ENCODE peak calls at places on chromosomes 12 and 14, in seven cellular contexts. One of them, this sample, is unnamed.
A peak's percentile ranks its signal among the peaks of the same experiment; 100 is the strongest.

GRCh38 chr12:1199700-1200099 is 208.7 kb downstream of the ERC1 start:
- DNase-seq in tibial nerve: no peak
- DNase-seq in right lobe of liver: no peak
- DNase-seq in thoracic aorta: no peak
- DNase-seq in AG04450: no peak
- DNase-seq in A673: no peak
- DNase-seq in mammary epithelial cell: no peak
- DNase-seq in this sample: no peak

GRCh38 chr14:99234982-99235491 is 37.0 kb downstream of the BCL11B start:
- DNase-seq in mammary epithelial cell: no peak
- DNase-seq in right lobe of liver: no peak
- DNase-seq in AG04450: no peak
- DNase-seq in thoracic aorta: no peak
- DNase-seq in A673: peak; percentile 87
- DNase-seq in tibial nerve: no peak
- DNase-seq in this sample: peak; percentile 62

GRCh38 chr12:49987620-49988303 is 15.0 kb downstream of the AQP6 start:
- DNase-seq in right lobe of liver: no peak
- DNase-seq in thoracic aorta: no peak
- DNase-seq in tibial nerve: no peak
- DNase-seq in A673: no peak
- DNase-seq in mammary epithelial cell: no peak
- DNase-seq in AG04450: no peak
- DNase-seq in this sample: no peak

GRCh38 chr12:93317227-93317626 is 60.5 kb upstream of the NUDT4 start:
- DNase-seq in right lobe of liver: no peak
- DNase-seq in mammary epithelial cell: peak; percentile 16
- DNase-seq in thoracic aorta: no peak
- DNase-seq in tibial nerve: no peak
- DNase-seq in A673: no peak
- DNase-seq in AG04450: no peak
- DNase-seq in this sample: no peak

GRCh38 chr12:49750027-49750977 is 8.9 kb downstream of the TMBIM6 start:
- DNase-seq in right lobe of liver: no peak
- DNase-seq in A673: no peak
- DNase-seq in thoracic aorta: no peak
- DNase-seq in AG04450: no peak
- DNase-seq in mammary epithelial cell: peak; percentile 90
- DNase-seq in tibial nerve: no peak
- DNase-seq in this sample: no peak

GRCh38 chr12:5003025-5003666 is 40.5 kb upstream of the KCNA5 start:
- DNase-seq in right lobe of liver: peak; percentile 69
- DNase-seq in tibial nerve: peak; percentile 27
- DNase-seq in AG04450: peak; percentile 18
- DNase-seq in mammary epithelial cell: peak; percentile 41
- DNase-seq in A673: peak; percentile 50
- DNase-seq in thoracic aorta: peak; percentile 15
- DNase-seq in this sample: no peak

GRCh38 chr12:106855221-106855758 is 80.8 kb downstream of the RIC8B start:
- DNase-seq in A673: no peak
- DNase-seq in thoracic aorta: no peak
- DNase-seq in tibial nerve: no peak
- DNase-seq in right lobe of liver: no peak
- DNase-seq in mammary epithelial cell: no peak
- DNase-seq in AG04450: no peak
- DNase-seq in this sample: no peak

GRCh38 chr14:100012478-100012925 is 52.7 kb upstream of the EVL start:
- DNase-seq in right lobe of liver: no peak
- DNase-seq in mammary epithelial cell: peak; percentile 60
- DNase-seq in AG04450: no peak
- DNase-seq in tibial nerve: no peak
- DNase-seq in thoracic aorta: no peak
- DNase-seq in A673: no peak
- DNase-seq in this sample: no peak

GRCh38 chr12:75177997-75178396 is 31.6 kb downstream of the KCNC2 start:
- DNase-seq in mammary epithelial cell: peak; percentile 96
- DNase-seq in tibial nerve: no peak
- DNase-seq in A673: peak; percentile 48
- DNase-seq in thoracic aorta: no peak
- DNase-seq in AG04450: peak; percentile 55
- DNase-seq in right lobe of liver: no peak
- DNase-seq in this sample: no peak

GRCh38 chr12:4112734-4113396 is 160.7 kb upstream of the CCND2 start:
- DNase-seq in thoracic aorta: no peak
- DNase-seq in tibial nerve: no peak
- DNase-seq in A673: no peak
- DNase-seq in mammary epithelial cell: peak; percentile 71
- DNase-seq in AG04450: no peak
- DNase-seq in right lobe of liver: no peak
- DNase-seq in this sample: no peak

GRCh38 chr12:22229652-22230279 is 104.7 kb downstream of the ST8SIA1 start:
- DNase-seq in tibial nerve: no peak
- DNase-seq in right lobe of liver: no peak
- DNase-seq in AG04450: no peak
- DNase-seq in thoracic aorta: no peak
- DNase-seq in mammary epithelial cell: peak; percentile 15
- DNase-seq in A673: no peak
- DNase-seq in this sample: no peak

GRCh38 chr12:41917827-41918445 is 226.7 kb downstream of the GXYLT1 start:
- DNase-seq in mammary epithelial cell: no peak
- DNase-seq in A673: peak; percentile 50
- DNase-seq in tibial nerve: no peak
- DNase-seq in thoracic aorta: no peak
- DNase-seq in AG04450: no peak
- DNase-seq in right lobe of liver: no peak
- DNase-seq in this sample: no peak

GRCh38 chr14:29240046-29240445 is 473.5 kb downstream of the FOXG1 start:
- DNase-seq in tibial nerve: no peak
- DNase-seq in thoracic aorta: no peak
- DNase-seq in AG04450: no peak
- DNase-seq in A673: peak; percentile 86
- DNase-seq in mammary epithelial cell: no peak
- DNase-seq in right lobe of liver: no peak
- DNase-seq in this sample: no peak
- H3K9me3 ChIP-seq in tibial nerve: no peaks in the 10 kb centered on the region
- H3K9me3 ChIP-seq in thoracic aorta: no peaks in the 10 kb centered on the region
- H3K9me3 ChIP-seq in AG04450: no peaks in the 10 kb centered on the region
- H3K9me3 ChIP-seq in A673: no peaks in the 10 kb centered on the region
- H3K9me3 ChIP-seq in mammary epithelial cell: peaks cover 16% of the 10 kb centered on the region
- H3K9me3 ChIP-seq in right lobe of liver: no peaks in the 10 kb centered on the region
- H3K9me3 ChIP-seq in this sample: no peaks in the 10 kb centered on the region

DNA sequence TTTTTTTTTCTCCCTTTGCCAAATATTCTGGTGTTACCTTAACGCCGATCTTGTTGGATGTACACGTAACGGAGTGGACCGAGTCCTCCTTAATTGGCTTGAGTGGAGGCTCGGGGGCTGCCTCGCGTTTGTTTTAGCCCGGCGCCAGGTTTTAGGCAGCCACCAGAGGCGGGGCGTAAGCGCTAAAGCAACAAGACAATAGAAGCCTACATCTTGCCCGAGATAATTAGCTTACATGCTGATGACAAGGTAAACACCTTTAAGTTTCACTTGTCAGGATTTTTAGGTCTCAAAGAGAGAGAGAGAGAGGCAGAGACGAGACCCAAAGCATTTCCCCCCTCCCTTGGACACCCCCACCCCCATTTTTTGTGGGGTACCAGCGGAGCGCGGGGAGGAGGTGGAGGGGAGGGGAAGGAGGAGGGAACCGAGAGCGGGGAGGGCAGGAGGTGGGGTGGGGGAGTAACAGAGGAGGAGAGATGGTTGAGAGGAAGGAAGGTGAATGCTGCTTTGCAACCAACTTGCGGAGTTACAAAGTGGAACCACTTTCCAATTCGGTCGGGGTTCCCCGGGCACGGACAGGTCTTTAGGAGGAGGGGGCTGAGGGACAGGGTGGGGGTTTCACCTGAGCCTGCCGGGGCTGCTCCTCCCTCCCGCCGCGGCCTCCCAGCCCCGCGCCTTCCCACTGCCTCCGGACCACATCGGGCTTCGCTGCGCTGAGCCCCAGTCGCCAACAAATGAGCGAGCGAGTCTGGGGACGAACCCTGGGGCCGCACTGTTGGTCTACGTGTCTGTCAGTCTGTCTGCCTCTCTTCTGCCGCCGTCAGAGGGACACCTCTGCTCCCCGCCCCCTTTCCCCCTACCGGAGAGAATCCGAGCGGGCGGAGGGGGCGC is at the start of gene NKX2-1:
- DNase-seq in AG04450: no peak
- DNase-seq in right lobe of liver: no peak
- DNase-seq in tibial nerve: no peak
- DNase-seq in mammary epithelial cell: no peak
- DNase-seq in A673: no peak
- DNase-seq in thoracic aorta: no peak
- DNase-seq in this sample: no peak
- H3K9me3 ChIP-seq in AG04450: peaks cover 6% of the 10 kb centered on the region
- H3K9me3 ChIP-seq in right lobe of liver: no peaks in the 10 kb centered on the region
- H3K9me3 ChIP-seq in tibial nerve: no peaks in the 10 kb centered on the region
- H3K9me3 ChIP-seq in mammary epithelial cell: no peaks in the 10 kb centered on the region
- H3K9me3 ChIP-seq in A673: no peaks in the 10 kb centered on the region
- H3K9me3 ChIP-seq in thoracic aorta: no peaks in the 10 kb centered on the region
- H3K9me3 ChIP-seq in this sample: no peaks in the 10 kb centered on the region

GRCh38 chr12:133083345-133083744 is 2.6 kb downstream of the ZNF140 start:
- DNase-seq in tibial nerve: no peak
- DNase-seq in AG04450: no peak
- DNase-seq in mammary epithelial cell: no peak
- DNase-seq in right lobe of liver: no peak
- DNase-seq in thoracic aorta: no peak
- DNase-seq in A673: no peak
- DNase-seq in this sample: no peak

GRCh38 chr12:133080051-133080618 is 588 bp upstream of the ZNF140 start:
- DNase-seq in tibial nerve: peak; percentile 93
- DNase-seq in A673: peak; percentile 99
- DNase-seq in mammary epithelial cell: peak; percentile 99
- DNase-seq in right lobe of liver: peak; percentile 98
- DNase-seq in AG04450: peak; percentile 99
- DNase-seq in thoracic aorta: peak; percentile 96
- DNase-seq in this sample: peak; percentile 84

GRCh38 chr12:133080619-133081407 is at the start of gene ZNF140:
- DNase-seq in thoracic aorta: peak; percentile 87
- DNase-seq in A673: peak; percentile 98
- DNase-seq in AG04450: peak; percentile 94
- DNase-seq in right lobe of liver: peak; percentile 96
- DNase-seq in mammary epithelial cell: peak; percentile 94
- DNase-seq in tibial nerve: peak; percentile 89
- DNase-seq in this sample: peak; percentile 92

DNA sequence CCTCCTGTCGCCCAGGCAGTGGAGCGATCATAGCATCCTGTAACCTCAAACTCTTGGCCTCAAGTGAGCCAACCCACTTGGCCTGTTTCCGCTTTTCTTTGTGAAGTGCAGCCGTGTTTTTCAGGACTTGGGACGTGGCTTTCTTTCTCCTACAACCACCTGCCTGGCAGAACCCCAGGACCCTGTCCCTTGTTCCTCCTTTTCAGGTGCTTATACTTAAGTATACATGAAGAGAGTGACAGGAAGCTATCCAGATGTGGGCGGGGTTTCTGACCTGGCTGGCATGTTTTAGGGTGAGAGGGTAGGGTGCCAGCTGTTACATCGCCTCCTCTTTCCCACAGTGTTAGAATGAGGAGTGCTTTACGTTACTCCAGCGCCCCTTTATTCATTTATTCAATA is 684 bp downstream of the ZNF140 start:
- DNase-seq in right lobe of liver: no peak
- DNase-seq in A673: no peak
- DNase-seq in AG04450: no peak
- DNase-seq in thoracic aorta: no peak
- DNase-seq in tibial nerve: no peak
- DNase-seq in mammary epithelial cell: no peak
- DNase-seq in this sample: no peak
- H3K9me3 ChIP-seq in right lobe of liver: no peaks in the 10 kb centered on the region
- H3K9me3 ChIP-seq in A673: peaks cover 68% of the 10 kb centered on the region
- H3K9me3 ChIP-seq in AG04450: peaks cover 71% of the 10 kb centered on the region
- H3K9me3 ChIP-seq in thoracic aorta: peaks cover 79% of the 10 kb centered on the region
- H3K9me3 ChIP-seq in tibial nerve: no peaks in the 10 kb centered on the region
- H3K9me3 ChIP-seq in mammary epithelial cell: peaks cover 47% of the 10 kb centered on the region
- H3K9me3 ChIP-seq in this sample: peaks cover 35% of the 10 kb centered on the region

GRCh38 chr14:29810064-29810463 is 117.6 kb downstream of the PRKD1 start:
- DNase-seq in AG04450: no peak
- DNase-seq in tibial nerve: no peak
- DNase-seq in right lobe of liver: no peak
- DNase-seq in thoracic aorta: no peak
- DNase-seq in A673: no peak
- DNase-seq in mammary epithelial cell: no peak
- DNase-seq in this sample: no peak
- H3K9me3 ChIP-seq in AG04450: no peaks in the 10 kb centered on the region
- H3K9me3 ChIP-seq in tibial nerve: no peaks in the 10 kb centered on the region
- H3K9me3 ChIP-seq in right lobe of liver: no peaks in the 10 kb centered on the region
- H3K9me3 ChIP-seq in thoracic aorta: no peaks in the 10 kb centered on the region
- H3K9me3 ChIP-seq in A673: no peaks in the 10 kb centered on the region
- H3K9me3 ChIP-seq in mammary epithelial cell: peaks cover 13% of the 10 kb centered on the region
- H3K9me3 ChIP-seq in this sample: no peaks in the 10 kb centered on the region

GRCh38 chr12:31973818-31974217 is 14.6 kb downstream of the RESF1 start:
- DNase-seq in AG04450: no peak
- DNase-seq in thoracic aorta: no peak
- DNase-seq in A673: no peak
- DNase-seq in mammary epithelial cell: no peak
- DNase-seq in right lobe of liver: no peak
- DNase-seq in tibial nerve: no peak
- DNase-seq in this sample: no peak
- H3K9me3 ChIP-seq in AG04450: peaks cover 7% of the 10 kb centered on the region
- H3K9me3 ChIP-seq in thoracic aorta: peaks cover 19% of the 10 kb centered on the region
- H3K9me3 ChIP-seq in A673: no peaks in the 10 kb centered on the region
- H3K9me3 ChIP-seq in mammary epithelial cell: no peaks in the 10 kb centered on the region
- H3K9me3 ChIP-seq in right lobe of liver: no peaks in the 10 kb centered on the region
- H3K9me3 ChIP-seq in tibial nerve: no peaks in the 10 kb centered on the region
- H3K9me3 ChIP-seq in this sample: peaks cover 18% of the 10 kb centered on the region

GRCh38 chr14:28088125-28088524 is 678.5 kb upstream of the FOXG1 start:
- DNase-seq in right lobe of liver: no peak
- DNase-seq in AG04450: no peak
- DNase-seq in thoracic aorta: no peak
- DNase-seq in A673: no peak
- DNase-seq in tibial nerve: no peak
- DNase-seq in mammary epithelial cell: no peak
- DNase-seq in this sample: no peak

GRCh38 chr14:28083456-28083855 is 683.1 kb upstream of the FOXG1 start:
- DNase-seq in thoracic aorta: no peak
- DNase-seq in A673: no peak
- DNase-seq in mammary epithelial cell: no peak
- DNase-seq in tibial nerve: no peak
- DNase-seq in right lobe of liver: no peak
- DNase-seq in AG04450: no peak
- DNase-seq in this sample: no peak
- H3K9me3 ChIP-seq in thoracic aorta: no peaks in the 10 kb centered on the region
- H3K9me3 ChIP-seq in A673: peaks cover 5% of the 10 kb centered on the region
- H3K9me3 ChIP-seq in mammary epithelial cell: peaks cover 8% of the 10 kb centered on the region
- H3K9me3 ChIP-seq in tibial nerve: no peaks in the 10 kb centered on the region
- H3K9me3 ChIP-seq in right lobe of liver: no peaks in the 10 kb centered on the region
- H3K9me3 ChIP-seq in AG04450: peaks cover 5% of the 10 kb centered on the region
- H3K9me3 ChIP-seq in this sample: no peaks in the 10 kb centered on the region